ENCODE peak calls at places on chromosome 15, in six cellular contexts. One of them, this sample, is unnamed.

GRCh38 chr15:90376789-90377188 is 11.3 kb upstream of the IQGAP1 start:
- DNase-seq in EH: no peak
- DNase-seq in body of pancreas: no peak
- DNase-seq in NCI-H1105 treated with DMSO at 0.1 percent for 48 hours: no peak
- DNase-seq in coronary artery: no peak
- DNase-seq in heart right ventricle: peak; percentile 32
- DNase-seq in this sample: no peak

GRCh38 chr15:99416191-99417188 is 149.3 kb upstream of the MEF2A start:
- DNase-seq in EH: no peak
- DNase-seq in body of pancreas: no peak
- DNase-seq in NCI-H1105 treated with DMSO at 0.1 percent for 48 hours: no peak
- DNase-seq in coronary artery: peak; percentile 68
- DNase-seq in heart right ventricle: no peak
- DNase-seq in this sample: no peak

GRCh38 chr15:58396181-58396580 is 35.6 kb upstream of the LIPC start:
- DNase-seq in EH: peak; percentile 90
- DNase-seq in body of pancreas: no peak
- DNase-seq in NCI-H1105 treated with DMSO at 0.1 percent for 48 hours: no peak
- DNase-seq in coronary artery: no peak
- DNase-seq in heart right ventricle: no peak
- DNase-seq in this sample: peak; percentile 76

GRCh38 chr15:59553879-59554735 is 57.5 kb upstream of the GCNT3 start:
- DNase-seq in EH: peak; percentile 45
- DNase-seq in body of pancreas: no peak
- DNase-seq in NCI-H1105 treated with DMSO at 0.1 percent for 48 hours: no peak
- DNase-seq in coronary artery: no peak
- DNase-seq in heart right ventricle: no peak
- DNase-seq in this sample: peak; percentile 36

GRCh38 chr15:83379574-83379973 is 67.6 kb upstream of the SH3GL3 start:
- DNase-seq in EH: peak; percentile 55
- DNase-seq in body of pancreas: no peak
- DNase-seq in NCI-H1105 treated with DMSO at 0.1 percent for 48 hours: no peak
- DNase-seq in coronary artery: no peak
- DNase-seq in heart right ventricle: no peak
- DNase-seq in this sample: peak; percentile 72

GRCh38 chr15:30954674-30955073 is 36.8 kb downstream of the MTMR10 start:
- DNase-seq in EH: peak; percentile 27
- DNase-seq in body of pancreas: no peak
- DNase-seq in NCI-H1105 treated with DMSO at 0.1 percent for 48 hours: no peak
- DNase-seq in coronary artery: no peak
- DNase-seq in heart right ventricle: no peak
- DNase-seq in this sample: peak; percentile 26

GRCh38 chr15:68478853-68479252 is 46.9 kb upstream of the ITGA11 start:
- DNase-seq in EH: no peak
- DNase-seq in body of pancreas: no peak
- DNase-seq in NCI-H1105 treated with DMSO at 0.1 percent for 48 hours: no peak
- DNase-seq in coronary artery: no peak
- DNase-seq in heart right ventricle: no peak
- DNase-seq in this sample: no peak

GRCh38 chr15:20295238-20295811 is 246.3 kb downstream of the GOLGA6L6 start:
- DNase-seq in EH: no peak
- DNase-seq in body of pancreas: no peak
- DNase-seq in NCI-H1105 treated with DMSO at 0.1 percent for 48 hours: no peak
- DNase-seq in coronary artery: no peak
- DNase-seq in heart right ventricle: no peak
- DNase-seq in this sample: no peak

GRCh38 chr15:89656116-89656815 is 999 bp upstream of the KIF7 start:
- DNase-seq in EH: peak; percentile 45
- DNase-seq in body of pancreas: no peak
- DNase-seq in NCI-H1105 treated with DMSO at 0.1 percent for 48 hours: no peak
- DNase-seq in coronary artery: no peak
- DNase-seq in heart right ventricle: no peak
- DNase-seq in this sample: peak; percentile 38

GRCh38 chr15:25787381-25787780 is 75.7 kb downstream of the ATP10A start:
- DNase-seq in EH: peak; percentile 48
- DNase-seq in body of pancreas: no peak
- DNase-seq in NCI-H1105 treated with DMSO at 0.1 percent for 48 hours: no peak
- DNase-seq in coronary artery: no peak
- DNase-seq in heart right ventricle: no peak
- DNase-seq in this sample: no peak

GRCh38 chr15:57272770-57273357 is 103.4 kb upstream of the CGNL1 start:
- DNase-seq in EH: no peak
- DNase-seq in body of pancreas: no peak
- DNase-seq in NCI-H1105 treated with DMSO at 0.1 percent for 48 hours: no peak
- DNase-seq in coronary artery: no peak
- DNase-seq in heart right ventricle: no peak
- DNase-seq in this sample: no peak

GRCh38 chr15:48925714-48926223 is 38.0 kb downstream of the SHC4 start:
- DNase-seq in EH: peak; percentile 95
- DNase-seq in body of pancreas: no peak
- DNase-seq in NCI-H1105 treated with DMSO at 0.1 percent for 48 hours: no peak
- DNase-seq in coronary artery: no peak
- DNase-seq in heart right ventricle: no peak
- DNase-seq in this sample: peak; percentile 94

GRCh38 chr15:90703455-90703854 is 13.7 kb upstream of the BLM start:
- DNase-seq in EH: no peak
- DNase-seq in body of pancreas: no peak
- DNase-seq in NCI-H1105 treated with DMSO at 0.1 percent for 48 hours: no peak
- DNase-seq in coronary artery: no peak
- DNase-seq in heart right ventricle: no peak
- DNase-seq in this sample: no peak